ENCODE peak calls at places on chromosomes 6 and 20, in five cellular contexts. I is iris pigment epithelial cell, A is GM20000, H is endodermal cell, R is NCI-H748 treated with DMSO at 0.1 percent for 48 hours. Q is an unnamed sample.

GRCh38 chr20:32476684-32477593 is 108.2 kb downstream of the NOL4L start:
- DNase-seq in I (no peak), A (no peak), H (peak; percentile 44), R (no peak), Q (no peak)

GRCh38 chr6:5930143-5930770 is 76.5 kb downstream of the NRN1 start:
- DNase-seq in I (no peak), A (no peak), H (no peak), R (no peak), Q (no peak)

GRCh38 chr20:3803289-3803688 is 7.2 kb downstream of the CDC25B start:
- DNase-seq in I (no peak), A (no peak), H (no peak), R (no peak), Q (no peak)

GRCh38 chr20:1305682-1306081 is 23.3 kb downstream of the SDCBP2 start:
- DNase-seq in I (no peak), A (no peak), H (no peak), R (no peak), Q (no peak)

GRCh38 chr20:33176101-33176500 is 8.1 kb downstream of the BPIFA2 start:
- DNase-seq in I (no peak), A (no peak), H (no peak), R (no peak), Q (no peak)

GRCh38 chr6:144896876-144897275 is 611.7 kb downstream of the UTRN start:
- DNase-seq in I (no peak), A (no peak), H (no peak), R (no peak), Q (no peak)

GRCh38 chr6:122869437-122870024 is 80.5 kb downstream of the SMPDL3A start:
- DNase-seq in I (peak; percentile 79), A (peak; percentile 36), H (peak; percentile 71), R (peak; percentile 79), Q (peak; percentile 5)

GRCh38 chr6:3390698-3391097 is 66.2 kb downstream of the SLC22A23 start:
- DNase-seq in I (peak; percentile 97), A (no peak), H (no peak), R (no peak), Q (no peak)

GRCh38 chr6:18359237-18359885 is 27.8 kb upstream of the RNF144B start:
- DNase-seq in I (no peak), A (peak; percentile 49), H (no peak), R (no peak), Q (no peak)

GRCh38 chr6:82030301-82030700 is 217.2 kb downstream of the IBTK start:
- DNase-seq in I (no peak), A (no peak), H (no peak), R (no peak), Q (no peak)

GRCh38 chr6:138653435-138653834 is 120.1 kb upstream of the CCDC28A start:
- DNase-seq in I (no peak), A (no peak), H (no peak), R (no peak), Q (no peak)

GRCh38 chr6:19434065-19434464 is 403.1 kb upstream of the ID4 start:
- DNase-seq in I (no peak), A (no peak), H (no peak), R (peak; percentile 11), Q (no peak)

GRCh38 chr6:39843305-39844020 is 51.3 kb downstream of the DAAM2 start:
- DNase-seq in I (no peak), A (no peak), H (no peak), R (no peak), Q (no peak)

GRCh38 chr6:153553627-153554026 is 422.5 kb upstream of the RGS17 start:
- DNase-seq in I (peak; percentile 31), A (no peak), H (peak; percentile 80), R (no peak), Q (no peak)

GRCh38 chr6:24313477-24314141 is 44.2 kb downstream of the DCDC2 start:
- DNase-seq in I (peak; percentile 80), A (no peak), H (no peak), R (no peak), Q (no peak)

GRCh38 chr20:53413188-53413631 is 180.4 kb downstream of the ZNF217 start:
- DNase-seq in I (no peak), A (peak; percentile 86), H (peak; percentile 96), R (no peak), Q (no peak)

GRCh38 chr20:4730782-4731181 is 9.1 kb downstream of the PRND start:
- DNase-seq in I (peak; percentile 15), A (no peak), H (peak; percentile 59), R (peak; percentile 55), Q (no peak)

GRCh38 chr6:166752928-166753721 is 126.1 kb upstream of the RPS6KA2 start:
- DNase-seq in I (no peak), A (no peak), H (no peak), R (no peak), Q (no peak)

GRCh38 chr6:131258010-131258652 is 122.9 kb downstream of the AKAP7 start:
- DNase-seq in I (no peak), A (no peak), H (no peak), R (no peak), Q (no peak)

GRCh38 chr20:44706371-44707258 is 8.6 kb upstream of the CCN5 start:
- DNase-seq in I (no peak), A (no peak), H (no peak), R (no peak), Q (no peak)

Q was measured in occipital lobe.